ENCODE peak calls at places on chromosomes 7 and 10, in ten cellular contexts. S, L, I, A, K, V, G, D, Y and J are unnamed samples.

GRCh38 chr10:44233561-44234470 is 151.1 kb downstream of the CXCL12 start:
- DNase-seq in S (no peak), L (peak; percentile 36), I (no peak), A (no peak), K (no peak), V (no peak), G (no peak), D (no peak), Y (no peak), J (peak; percentile 67)

GRCh38 chr10:126130291-126130710 is 233.9 kb downstream of the FANK1 start:
- DNase-seq in S (peak; percentile 42), L (no peak), I (no peak), A (no peak), K (no peak), V (peak; percentile 42), G (no peak), D (no peak), Y (no peak), J (no peak)

GRCh38 chr7:67489881-67490280 is 493.2 kb downstream of the TYW1 start:
- DNase-seq in S (no peak), L (no peak), I (no peak), A (no peak), K (no peak), V (no peak), G (no peak), D (no peak), Y (no peak), J (no peak)

GRCh38 chr7:142481548-142481947 is 223.7 kb upstream of the PRSS58 start:
- DNase-seq in S (no peak), L (peak; percentile 39), I (no peak), A (no peak), K (no peak), V (no peak), G (no peak), D (no peak), Y (no peak), J (no peak)

GRCh38 chr10:60974463-60975149 is 30.6 kb upstream of the RHOBTB1 start:
- DNase-seq in S (no peak), L (no peak), I (no peak), A (no peak), K (no peak), V (no peak), G (no peak), D (no peak), Y (no peak), J (peak; percentile 17)

GRCh38 chr7:90828601-90829000 is 232.5 kb downstream of the CDK14 start:
- DNase-seq in S (no peak), L (no peak), I (no peak), A (no peak), K (no peak), V (no peak), G (no peak), D (no peak), Y (no peak), J (no peak)

GRCh38 chr7:997404-998395 is 14.7 kb downstream of the CYP2W1 start:
- DNase-seq in S (no peak), L (no peak), I (no peak), A (no peak), K (no peak), V (no peak), G (no peak), D (no peak), Y (no peak), J (no peak)

GRCh38 chr10:114288424-114289095 is 49.5 kb downstream of the VWA2 start:
- DNase-seq in S (no peak), L (no peak), I (no peak), A (no peak), K (no peak), V (no peak), G (no peak), D (no peak), Y (no peak), J (no peak)

GRCh38 chr7:91043181-91043580 is 221.1 kb upstream of the FZD1 start:
- DNase-seq in S (no peak), L (no peak), I (no peak), A (no peak), K (no peak), V (no peak), G (no peak), D (no peak), Y (no peak), J (no peak)

GRCh38 chr10:129568562-129569344 is 101.7 kb downstream of the MGMT start:
- DNase-seq in S (no peak), L (no peak), I (no peak), A (no peak), K (no peak), V (no peak), G (no peak), D (no peak), Y (no peak), J (no peak)

GRCh38 chr7:97381815-97382214 is 264.3 kb downstream of the SDHAF3 start:
- DNase-seq in S (no peak), L (no peak), I (no peak), A (no peak), K (no peak), V (no peak), G (no peak), D (no peak), Y (no peak), J (no peak)

GRCh38 chr10:70952921-70953320 is 64.6 kb upstream of the PCBD1 start:
- DNase-seq in S (no peak), L (no peak), I (no peak), A (no peak), K (no peak), V (no peak), G (peak; percentile 21), D (no peak), Y (no peak), J (no peak)

GRCh38 chr7:121286742-121287699 is 41.8 kb upstream of the WNT16 start:
- DNase-seq in S (no peak), L (no peak), I (no peak), A (no peak), K (no peak), V (no peak), G (no peak), D (no peak), Y (no peak), J (peak; percentile 25)